ENCODE peak calls at places on chromosome 5, in five cellular contexts. V is heart right ventricle, H is astrocyte, Q is BJ, J is GM06990. L is an unnamed sample.

GRCh38 chr5:93607367-93608258 is 24.6 kb downstream of the NR2F1 start:
- DNase-seq in V (no peak), H (peak; percentile 87), Q (no peak), J (no peak), L (peak; percentile 82)

GRCh38 chr5:170366276-170366675 is 22.9 kb downstream of the KCNMB1 start:
- DNase-seq in V (no peak), H (no peak), Q (no peak), J (no peak), L (no peak)

GRCh38 chr5:54616031-54616430 is 98.5 kb downstream of the SNX18 start:
- DNase-seq in V (no peak), H (peak; percentile 67), Q (peak; percentile 59), J (no peak), L (no peak)

GRCh38 chr5:179759961-179760541 is 27.4 kb downstream of the MAML1 start:
- DNase-seq in V (no peak), H (no peak), Q (no peak), J (peak; percentile 54), L (no peak)

GRCh38 chr5:56012281-56012963 is 17.7 kb upstream of the IL6ST start:
- DNase-seq in V (no peak), H (peak; percentile 78), Q (peak; percentile 38), J (no peak), L (no peak)

GRCh38 chr5:89338935-89339334 is 456.0 kb upstream of the MEF2C start:
- DNase-seq in V (no peak), H (peak; percentile 70), Q (peak; percentile 87), J (no peak), L (no peak)

GRCh38 chr5:2430606-2431005 is 320.9 kb downstream of the IRX2 start:
- DNase-seq in V (no peak), H (no peak), Q (no peak), J (no peak), L (no peak)

GRCh38 chr5:124909734-124910133 is 163.3 kb upstream of the ZNF608 start:
- DNase-seq in V (no peak), H (no peak), Q (no peak), J (no peak), L (no peak)

GRCh38 chr5:59608745-59609144 is 284.8 kb downstream of the PDE4D start:
- DNase-seq in V (no peak), H (peak; percentile 60), Q (no peak), J (no peak), L (no peak)

GRCh38 chr5:164127527-164127926 is 622.1 kb downstream of the MAT2B start:
- DNase-seq in V (no peak), H (no peak), Q (no peak), J (no peak), L (no peak)

GRCh38 chr5:37662362-37662761 is 177.5 kb downstream of the GDNF start:
- DNase-seq in V (no peak), H (no peak), Q (no peak), J (no peak), L (no peak)

GRCh38 chr5:160423025-160423554 is 1.4 kb downstream of the PTTG1 start:
- DNase-seq in V (no peak), H (no peak), Q (no peak), J (no peak), L (no peak)

DNA sequence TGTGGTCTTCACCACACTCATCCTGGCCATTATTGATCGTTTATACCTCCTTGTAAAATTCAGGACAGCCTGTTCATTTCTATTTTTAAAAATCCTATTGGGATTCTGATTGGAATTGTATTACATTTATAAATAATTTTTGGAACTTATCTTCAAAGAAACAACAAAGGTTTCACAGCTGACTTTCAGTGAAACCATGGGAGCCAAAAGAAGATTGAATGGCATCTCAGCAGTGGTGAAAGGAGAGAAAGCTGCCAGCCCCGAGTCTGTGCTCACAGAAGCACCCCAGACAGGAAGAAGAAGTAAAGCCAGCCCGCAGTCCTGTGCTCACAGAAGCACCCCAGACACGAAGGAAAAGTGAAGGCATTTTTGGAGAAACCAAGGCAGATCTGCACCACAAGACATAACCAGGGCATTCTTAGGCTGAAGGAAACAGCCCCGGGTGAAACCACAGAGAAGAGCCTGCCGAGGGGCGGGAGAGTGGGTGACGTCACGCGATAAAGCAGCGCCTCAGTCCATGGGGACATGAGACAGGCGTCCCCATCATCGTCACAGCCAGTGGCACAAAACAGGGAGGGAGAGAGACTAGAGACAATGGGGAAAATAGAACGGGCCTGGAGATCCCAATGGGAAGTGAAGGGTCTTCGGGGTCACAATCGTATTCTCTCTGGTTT is 42.5 kb upstream of the SLC9A3 start:
- DNase-seq in V (no peak), H (no peak), Q (no peak), J (no peak), L (peak; percentile 28)
- H3K27me3 ChIP-seq in V (peaks cover 58% of the 10 kb centered on the region), H (peaks cover 21% of the 10 kb centered on the region), Q (peaks cover 15% of the 10 kb centered on the region), J (no peaks in the 10 kb centered on the region), L (no peaks in the 10 kb centered on the region)

DNA sequence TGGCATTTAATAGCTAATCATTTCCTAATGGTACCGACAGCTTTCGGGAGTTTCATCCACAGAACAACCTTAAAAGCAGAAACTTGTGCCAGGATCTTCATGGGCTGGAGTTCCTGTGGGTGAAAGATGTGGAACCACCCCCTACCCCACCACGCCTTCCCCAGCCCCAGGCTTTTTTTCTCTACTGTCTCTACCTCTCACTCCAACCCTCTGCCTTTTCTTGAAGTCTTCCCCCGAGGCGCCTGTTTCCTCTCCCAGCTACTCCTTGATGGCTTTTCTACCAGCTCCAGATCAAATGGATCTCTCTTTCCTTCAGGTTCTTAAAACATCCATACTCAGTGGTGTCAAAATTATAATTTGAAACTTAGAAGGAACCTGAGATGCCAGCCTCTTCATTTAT is 319.6 kb downstream of the PIK3R1 start:
- DNase-seq in V (no peak), H (no peak), Q (no peak), J (no peak), L (no peak)
- H3K4me3 ChIP-seq in V (no peak overlapping the region), H (no peak overlapping the region), Q (no peak overlapping the region), J (no peak overlapping the region), L (no peak overlapping the region)

GRCh38 chr5:113487411-113487778 is 858 bp downstream of the MCC start:
- DNase-seq in V (no peak), H (peak; percentile 6), Q (no peak), J (peak; percentile 7), L (peak; percentile 75)

GRCh38 chr5:113488645-113489184 is 462 bp upstream of the MCC start:
- DNase-seq in V (no peak), H (peak; percentile 32), Q (no peak), J (no peak), L (no peak)

GRCh38 chr5:113490317-113490716 is 2.1 kb upstream of the MCC start:
- DNase-seq in V (no peak), H (no peak), Q (no peak), J (no peak), L (no peak)

GRCh38 chr5:113489299-113489698 is 1.0 kb upstream of the MCC start:
- DNase-seq in V (no peak), H (peak; percentile 99), Q (peak; percentile 95), J (no peak), L (no peak)

DNA sequence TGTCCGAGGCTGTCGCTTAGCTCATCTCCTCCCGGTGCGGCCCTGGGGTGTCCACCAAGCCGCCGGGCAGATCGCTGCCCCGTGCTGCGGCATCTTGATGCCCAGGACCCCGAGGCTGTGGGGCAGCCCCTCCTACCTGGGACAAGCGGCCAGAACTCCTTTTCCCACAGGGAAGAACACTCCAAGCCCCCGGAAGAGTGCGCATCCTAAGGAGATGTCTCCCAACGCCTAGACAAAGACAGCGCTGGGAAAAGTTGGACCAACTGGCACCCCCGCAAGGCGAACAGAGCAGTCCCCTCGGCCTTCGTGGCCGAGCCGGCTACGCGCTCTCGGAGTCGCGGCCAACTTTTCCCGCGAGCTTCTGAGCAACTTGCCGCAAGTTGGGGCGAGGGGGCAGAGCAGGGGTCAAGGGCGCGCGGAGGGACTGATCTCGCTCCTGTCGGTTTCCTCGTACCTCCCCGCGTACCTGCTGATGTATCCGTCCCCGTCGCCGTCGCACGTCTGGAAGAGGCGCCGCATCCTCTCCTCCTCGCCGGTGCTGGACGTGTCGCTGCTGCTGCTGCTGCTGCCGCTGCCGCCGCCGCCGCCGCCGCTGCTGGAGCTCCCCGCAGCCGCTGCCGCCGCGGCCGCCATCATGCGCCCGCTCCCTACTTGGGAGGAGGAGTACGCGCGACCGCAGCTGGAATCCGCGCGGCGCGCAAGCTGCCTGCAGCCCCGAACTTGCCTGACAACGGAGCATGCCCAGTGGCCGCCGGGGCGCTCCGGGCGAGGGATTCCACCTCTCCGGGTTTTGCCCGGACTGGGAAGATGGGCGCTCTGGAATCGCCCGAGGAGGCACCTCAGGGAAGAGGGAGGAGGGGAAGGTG is at the start of gene MCC:
- DNase-seq in V (peak; percentile 82), H (peak; percentile 91), Q (peak; percentile 41), J (peak; percentile 30), L (peak; percentile 91)
- H3K27me3 ChIP-seq in V (peaks cover 48% of the 10 kb centered on the region), H (no peaks in the 10 kb centered on the region), Q (no peaks in the 10 kb centered on the region), J (no peaks in the 10 kb centered on the region), L (peaks cover 31% of the 10 kb centered on the region)

GRCh38 chr5:34919077-34919476 is 3.6 kb downstream of the BRIX1 start:
- DNase-seq in V (no peak), H (no peak), Q (no peak), J (no peak), L (no peak)

GRCh38 chr5:34916518-34916917 is 1.0 kb downstream of the BRIX1 start:
- DNase-seq in V (no peak), H (no peak), Q (no peak), J (no peak), L (no peak)

GRCh38 chr5:34915856-34916192 is 313 bp downstream of the BRIX1 start:
- DNase-seq in V (no peak), H (no peak), Q (no peak), J (no peak), L (no peak)

GRCh38 chr5:34915139-34915855 is at the start of the genes BRIX1 and RAD1:
- DNase-seq in V (peak; percentile 95), H (peak; percentile 95), Q (peak; percentile 82), J (peak; percentile 98), L (peak; percentile 91)

DNA sequence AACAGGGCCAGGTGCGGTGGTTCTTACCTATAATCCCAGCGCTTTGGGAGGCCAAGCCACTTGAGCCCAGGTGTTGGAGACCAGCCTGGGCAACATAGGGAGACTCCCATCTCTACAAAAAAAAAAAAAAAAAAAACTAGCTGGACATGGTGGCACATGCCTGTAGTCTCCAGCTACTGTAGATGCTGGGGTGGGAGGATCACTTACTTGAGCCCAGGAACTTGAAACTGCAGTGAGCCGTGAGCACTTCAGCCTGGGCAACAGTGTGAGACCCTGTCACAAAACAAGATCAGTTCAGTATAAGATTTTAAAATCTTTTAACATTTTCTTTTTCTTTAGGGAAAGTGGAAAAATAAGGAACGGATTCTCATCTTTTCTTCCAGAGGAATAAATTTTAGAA is 2.5 kb downstream of the BRIX1 start:
- DNase-seq in V (no peak), H (no peak), Q (no peak), J (no peak), L (no peak)
- H3K4me3 ChIP-seq in V (no peak overlapping the region), H (no peak overlapping the region), Q (no peak overlapping the region), J (no peak overlapping the region), L (no peak overlapping the region)

GRCh38 chr5:42989198-42989597 is 50.9 kb downstream of the ANXA2R start:
- DNase-seq in V (no peak), H (no peak), Q (no peak), J (no peak), L (no peak)

GRCh38 chr5:42990892-42991291 is 49.2 kb downstream of the ANXA2R start:
- DNase-seq in V (no peak), H (no peak), Q (no peak), J (no peak), L (no peak)

GRCh38 chr5:42992035-42992570 is 48.0 kb downstream of the ANXA2R start:
- DNase-seq in V (peak; percentile 82), H (peak; percentile 82), Q (peak; percentile 31), J (peak; percentile 88), L (peak; percentile 72)

GRCh38 chr5:42993516-42994284 is 46.4 kb downstream of the ANXA2R start:
- DNase-seq in V (no peak), H (peak; percentile 86), Q (no peak), J (peak; percentile 60), L (no peak)

GRCh38 chr5:42991477-42992034 is 48.6 kb downstream of the ANXA2R start:
- DNase-seq in V (peak; percentile 23), H (peak; percentile 31), Q (no peak), J (peak; percentile 54), L (peak; percentile 48)
- H3K27me3 ChIP-seq in V (peaks cover 95% of the 10 kb centered on the region), H (no peaks in the 10 kb centered on the region), Q (no peaks in the 10 kb centered on the region), J (no peaks in the 10 kb centered on the region), L (peaks cover 65% of the 10 kb centered on the region)